ENCODE peak calls at places on chromosomes 4 and X, in four cellular contexts. R is transverse colon, T is fibroblast of pulmonary artery, M is astrocyte of the cerebellum. O is an unnamed sample.

GRCh38 chr4:8158710-8159521 is at the start of gene ABLIM2:
- DNase-seq in R (peak; percentile 99), T (peak; percentile 98), M (peak; percentile 92), O (peak; percentile 85)

GRCh38 chr4:178462710-178463109 is 1020.5 kb upstream of the AGA start:
- DNase-seq in R (no peak), M (no peak), T (no peak), O (no peak)

GRCh38 chrX:30150196-30150895 is 65.0 kb upstream of the MAGEB2 start:
- DNase-seq in T (no peak), M (no peak), R (no peak), O (no peak)

GRCh38 chr4:48248559-48248953 is 21.1 kb downstream of the TEC start:
- DNase-seq in T (no peak), R (no peak), M (no peak), O (no peak)

GRCh38 chr4:13523105-13523477 is 21.2 kb downstream of the NKX3-2 start:
- DNase-seq in T (no peak), R (no peak), M (no peak), O (no peak)

GRCh38 chr4:127400736-127401346 is 231.9 kb upstream of the INTU start:
- DNase-seq in M (peak; percentile 78), T (peak; percentile 83), R (peak; percentile 36), O (peak; percentile 24)

GRCh38 chrX:18873189-18873791 is 110.6 kb downstream of the PHKA2 start:
- DNase-seq in T (peak; percentile 65), M (peak; percentile 66), R (no peak), O (peak; percentile 20)

GRCh38 chrX:123959281-123960063 is 2.0 kb upstream of the STAG2 start:
- DNase-seq in R (peak; percentile 39), M (no peak), T (peak; percentile 35), O (no peak)

GRCh38 chrX:111207851-111208250 is 62.4 kb downstream of the CAPN6 start:
- DNase-seq in M (no peak), R (no peak), T (no peak), O (no peak)

GRCh38 chr4:46793036-46793435 is 116.0 kb downstream of the COX7B2 start:
- DNase-seq in T (no peak), M (no peak), R (no peak), O (no peak)

GRCh38 chr4:118879409-118879808 is 9.2 kb upstream of the SYNPO2 start:
- DNase-seq in R (no peak), M (no peak), T (no peak), O (no peak)

GRCh38 chrX:78514852-78515251 is 144.3 kb downstream of the RTL3 start:
- DNase-seq in T (no peak), R (no peak), M (no peak), O (no peak)

GRCh38 chrX:70878925-70879324 is 29.6 kb downstream of the TEX11 start:
- DNase-seq in R (no peak), M (no peak), T (no peak), O (no peak)

GRCh38 chr4:73707918-73708577 is 32.3 kb upstream of the CXCL8 start:
- DNase-seq in R (peak; percentile 39), T (peak; percentile 93), M (peak; percentile 81), O (peak; percentile 63)

GRCh38 chrX:13081385-13082285 is 37.2 kb upstream of the FAM9C start:
- DNase-seq in R (no peak), T (peak; percentile 62), M (no peak), O (no peak)

GRCh38 chrX:45847966-45848365 is 647.3 kb upstream of the DIPK2B start:
- DNase-seq in R (no peak), M (no peak), T (no peak), O (no peak)

GRCh38 chr4:181528570-181529184 is 714.5 kb upstream of the TENM3 start:
- DNase-seq in R (peak; percentile 80), T (peak; percentile 73), M (peak; percentile 69), O (peak; percentile 34)

GRCh38 chr4:87915621-87916020 is 59.9 kb upstream of the SPP1 start:
- DNase-seq in T (no peak), R (no peak), M (no peak), O (no peak)

GRCh38 chrX:110120025-110120424 is 117.1 kb downstream of the TMEM164 start:
- DNase-seq in M (no peak), R (no peak), T (no peak), O (no peak)

GRCh38 chr4:38128478-38129451 is 168.6 kb downstream of the PTTG2 start:
- DNase-seq in M (no peak), T (peak; percentile 50), R (peak; percentile 60), O (no peak)

GRCh38 chrX:21153503-21153902 is 220.7 kb upstream of the CNKSR2 start:
- DNase-seq in R (no peak), T (peak; percentile 66), M (no peak), O (no peak)

GRCh38 chrX:37879692-37880091 is 32.3 kb upstream of the DYNLT3 start:
- DNase-seq in M (no peak), T (no peak), R (no peak), O (no peak)

GRCh38 chr4:130712038-130712437 is 1616.1 kb downstream of the C4orf33 start:
- DNase-seq in T (peak; percentile 0), M (no peak), R (no peak), O (peak; percentile 25)

GRCh38 chr4:53777244-53777984 is 186.1 kb upstream of the LNX1 start:
- DNase-seq in R (no peak), T (peak; percentile 89), M (no peak), O (no peak)

GRCh38 chr4:82043081-82043808 is 330.5 kb downstream of the HNRNPD start:
- DNase-seq in M (no peak), R (peak; percentile 19), T (no peak), O (no peak)

GRCh38 chr4:55851885-55852284 is 1.6 kb upstream of the EXOC1 start:
- DNase-seq in M (no peak), R (peak; percentile 22), T (no peak), O (no peak)

GRCh38 chrX:117838581-117839331 is 277.9 kb downstream of the KLHL13 start:
- DNase-seq in R (no peak), T (no peak), M (no peak), O (no peak)

GRCh38 chr4:22477794-22478182 is 38.1 kb downstream of the ADGRA3 start:
- DNase-seq in M (no peak), T (no peak), R (no peak), O (no peak)

GRCh38 chr4:53563824-53564223 is 27.5 kb downstream of the LNX1 start:
- DNase-seq in M (peak; percentile 82), T (peak; percentile 62), R (no peak), O (peak; percentile 77)

GRCh38 chr4:141807073-141807472 is 170.7 kb downstream of the IL15 start:
- DNase-seq in R (no peak), M (peak; percentile 47), T (peak; percentile 17), O (no peak)

GRCh38 chr4:88015659-88016295 is 8.3 kb downstream of the PKD2 start:
- DNase-seq in M (no peak), T (no peak), R (no peak), O (no peak)

GRCh38 chr4:12360391-12360790 is 931.7 kb upstream of the HS3ST1 start:
- DNase-seq in R (no peak), M (no peak), T (peak; percentile 70), O (no peak)

GRCh38 chr4:47703964-47704363 is 133.9 kb downstream of the CORIN start:
- DNase-seq in T (no peak), R (no peak), M (no peak), O (peak; percentile 36)

GRCh38 chrX:63932907-63933306 is 147.9 kb upstream of the ARHGEF9 start:
- DNase-seq in T (no peak), R (no peak), M (no peak), O (no peak)

GRCh38 chr4:122663814-122664610 is 43.1 kb upstream of the IL21 start:
- DNase-seq in T (peak; percentile 33), M (no peak), R (no peak), O (no peak)

GRCh38 chr4:153974452-153974851 is 185.6 kb upstream of the SFRP2 start:
- DNase-seq in M (no peak), R (no peak), T (no peak), O (no peak)

GRCh38 chr4:153970169-153970568 is 181.3 kb upstream of the SFRP2 start:
- DNase-seq in M (no peak), R (no peak), T (no peak), O (no peak)

GRCh38 chr4:153971878-153972277 is 183.0 kb upstream of the SFRP2 start:
- DNase-seq in R (no peak), M (no peak), T (no peak), O (no peak)

GRCh38 chr4:153973942-153974341 is 185.1 kb upstream of the SFRP2 start:
- DNase-seq in T (no peak), M (no peak), R (no peak), O (no peak)

DNA sequence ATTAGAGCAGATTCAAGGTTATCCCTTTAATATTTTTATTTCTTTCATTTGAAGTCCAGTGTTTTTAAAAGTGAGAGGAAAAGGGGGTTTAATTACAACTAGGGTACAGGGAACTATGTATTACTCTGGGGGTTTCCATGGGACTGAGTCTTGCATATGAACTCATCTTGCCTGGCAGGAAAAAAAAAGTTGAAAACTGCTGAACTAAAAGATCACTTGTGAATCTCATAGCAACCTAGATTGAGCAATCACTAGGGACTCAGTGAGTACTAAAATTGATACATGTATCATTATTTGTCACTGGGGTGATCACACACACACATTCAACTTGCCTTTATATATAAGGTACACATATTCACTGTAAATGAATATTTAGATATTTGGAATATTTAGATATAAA is 180.7 kb upstream of the SFRP2 start:
- DNase-seq in T (no peak), R (no peak), M (no peak), O (no peak)
- TF ChIP-seq CTCF in T (no peak), R (no peak), M (no peak), O (no peak)

DNA sequence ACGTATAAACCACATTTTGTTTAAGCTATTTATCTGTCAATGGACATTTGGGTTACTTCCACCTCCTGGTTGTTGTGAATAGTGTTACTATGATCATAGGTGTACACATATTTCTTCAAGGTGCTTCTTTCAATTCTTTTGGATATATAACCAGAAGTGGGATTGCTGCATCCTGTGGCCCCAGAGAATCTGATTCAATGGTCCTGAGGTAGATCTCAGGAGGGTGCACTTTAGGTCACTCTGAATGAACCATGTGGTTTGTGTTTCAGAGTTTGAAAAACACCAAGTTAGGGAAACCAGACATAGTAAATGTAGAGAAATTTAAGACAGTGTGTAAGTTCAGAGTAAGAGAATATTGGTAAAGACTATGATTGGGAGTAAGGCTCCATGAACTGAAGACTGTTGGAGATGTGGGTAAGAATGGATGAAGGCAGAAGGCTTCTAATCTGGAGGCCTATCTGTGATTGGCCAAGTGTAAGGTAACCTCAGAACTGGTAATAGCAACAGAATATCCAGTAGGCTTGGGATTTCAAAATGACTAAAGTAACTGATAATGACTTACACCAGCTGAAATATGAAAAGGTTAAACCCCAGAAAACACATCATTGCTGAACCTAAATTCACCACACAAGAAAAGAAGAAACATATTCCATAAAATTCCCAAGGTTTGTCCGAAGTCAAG is 236.9 kb downstream of the CAMK2D start:
- DNase-seq in M (no peak), T (no peak), R (no peak), O (no peak)
- H3K4me3 ChIP-seq in M (no peak overlapping the region), T (no peak overlapping the region), R (no peak overlapping the region), O (no peak overlapping the region)

GRCh38 chrX:68763481-68763880 is 65.3 kb upstream of the EFNB1 start:
- DNase-seq in T (no peak), M (no peak), R (no peak), O (no peak)
- TF ChIP-seq CTCF in T (no peak), M (no peak), R (no peak), O (no peak)

GRCh38 chrX:153538424-153538823 is 21.0 kb downstream of the ATP2B3 start:
- DNase-seq in M (no peak), R (no peak), T (no peak), O (no peak)

GRCh38 chrX:153537080-153537479 is 19.6 kb downstream of the ATP2B3 start:
- DNase-seq in M (no peak), T (no peak), R (no peak), O (no peak)

GRCh38 chrX:153537526-153538295 is 20.3 kb downstream of the ATP2B3 start:
- DNase-seq in R (no peak), T (no peak), M (no peak), O (no peak)

GRCh38 chrX:153530411-153531145 is 13.1 kb downstream of the ATP2B3 start:
- DNase-seq in M (no peak), R (no peak), T (no peak), O (no peak)

GRCh38 chrX:153533041-153533565 is 15.7 kb downstream of the ATP2B3 start:
- DNase-seq in R (no peak), T (no peak), M (no peak), O (peak; percentile 17)
- H3K4me3 ChIP-seq in R (no peak overlapping the region), T (no peak overlapping the region), M (no peak overlapping the region), O (no peak overlapping the region)

O was measured in retinal pigment epithelial cell.